ENCODE peak calls at places on chromosomes 6 and 20, in eight cellular contexts. One of them, this sample, is unnamed.

GRCh38 chr20:33645072-33645358 is 17.1 kb upstream of the C20orf144 start:
- DNase-seq in T-helper 2 cell: no peak
- DNase-seq in activated T-cell treated with anti-CD3 and anti-CD28 coated beads for 4 hours: no peak
- DNase-seq in RWPE1: no peak
- DNase-seq in GM10248: no peak
- DNase-seq in HEK293T: no peak
- DNase-seq in GM04504: no peak
- DNase-seq in mammary epithelial cell: no peak
- DNase-seq in this sample: no peak

GRCh38 chr20:1334370-1334731 is 5.4 kb upstream of the SDCBP2 start:
- DNase-seq in GM04504: no peak
- DNase-seq in activated T-cell treated with anti-CD3 and anti-CD28 coated beads for 4 hours: no peak
- DNase-seq in mammary epithelial cell: no peak
- DNase-seq in RWPE1: no peak
- DNase-seq in GM10248: no peak
- DNase-seq in T-helper 2 cell: no peak
- DNase-seq in HEK293T: no peak
- DNase-seq in this sample: no peak

GRCh38 chr6:131885237-131885636 is 65.9 kb downstream of the CCN2 start:
- DNase-seq in GM04504: no peak
- DNase-seq in RWPE1: no peak
- DNase-seq in activated T-cell treated with anti-CD3 and anti-CD28 coated beads for 4 hours: no peak
- DNase-seq in GM10248: no peak
- DNase-seq in mammary epithelial cell: no peak
- DNase-seq in T-helper 2 cell: no peak
- DNase-seq in HEK293T: no peak
- DNase-seq in this sample: no peak

GRCh38 chr20:50598074-50598473 is 87.9 kb downstream of the PTPN1 start:
- DNase-seq in mammary epithelial cell: no peak
- DNase-seq in activated T-cell treated with anti-CD3 and anti-CD28 coated beads for 4 hours: no peak
- DNase-seq in RWPE1: no peak
- DNase-seq in HEK293T: no peak
- DNase-seq in GM04504: no peak
- DNase-seq in GM10248: no peak
- DNase-seq in T-helper 2 cell: no peak
- DNase-seq in this sample: no peak

GRCh38 chr6:138246650-138247440 is 28.6 kb upstream of the PBOV1 start:
- DNase-seq in mammary epithelial cell: peak
- DNase-seq in GM04504: no peak
- DNase-seq in activated T-cell treated with anti-CD3 and anti-CD28 coated beads for 4 hours: no peak
- DNase-seq in T-helper 2 cell: no peak
- DNase-seq in HEK293T: no peak
- DNase-seq in RWPE1: no peak
- DNase-seq in GM10248: no peak
- DNase-seq in this sample: no peak

GRCh38 chr20:35463455-35464300 is 8.3 kb downstream of the CEP250 start:
- DNase-seq in GM10248: peak
- DNase-seq in activated T-cell treated with anti-CD3 and anti-CD28 coated beads for 4 hours: peak
- DNase-seq in RWPE1: peak
- DNase-seq in HEK293T: peak
- DNase-seq in mammary epithelial cell: peak
- DNase-seq in GM04504: peak
- DNase-seq in T-helper 2 cell: peak
- DNase-seq in this sample: no peak

GRCh38 chr20:57530327-57530981 is 5.5 kb upstream of the CTCFL start:
- DNase-seq in RWPE1: no peak
- DNase-seq in activated T-cell treated with anti-CD3 and anti-CD28 coated beads for 4 hours: no peak
- DNase-seq in GM10248: no peak
- DNase-seq in HEK293T: peak
- DNase-seq in GM04504: no peak
- DNase-seq in mammary epithelial cell: no peak
- DNase-seq in T-helper 2 cell: no peak
- DNase-seq in this sample: no peak

GRCh38 chr6:25041676-25042598 is 106.2 kb upstream of the RIPOR2 start:
- DNase-seq in activated T-cell treated with anti-CD3 and anti-CD28 coated beads for 4 hours: no peak
- DNase-seq in T-helper 2 cell: peak
- DNase-seq in GM04504: no peak
- DNase-seq in RWPE1: no peak
- DNase-seq in mammary epithelial cell: no peak
- DNase-seq in HEK293T: no peak
- DNase-seq in GM10248: peak
- DNase-seq in this sample: no peak

GRCh38 chr20:37519508-37520416 is 1.3 kb upstream of the NNAT start:
- DNase-seq in RWPE1: no peak
- DNase-seq in HEK293T: peak
- DNase-seq in mammary epithelial cell: no peak
- DNase-seq in T-helper 2 cell: no peak
- DNase-seq in GM10248: no peak
- DNase-seq in GM04504: no peak
- DNase-seq in activated T-cell treated with anti-CD3 and anti-CD28 coated beads for 4 hours: no peak
- DNase-seq in this sample: peak

GRCh38 chr6:56046576-56046975 is 171.2 kb upstream of the BMP5 start:
- DNase-seq in mammary epithelial cell: peak
- DNase-seq in HEK293T: no peak
- DNase-seq in T-helper 2 cell: no peak
- DNase-seq in GM10248: no peak
- DNase-seq in RWPE1: no peak
- DNase-seq in GM04504: peak
- DNase-seq in activated T-cell treated with anti-CD3 and anti-CD28 coated beads for 4 hours: no peak
- DNase-seq in this sample: peak

GRCh38 chr6:157229219-157229607 is 94.1 kb downstream of the TMEM242 start:
- DNase-seq in activated T-cell treated with anti-CD3 and anti-CD28 coated beads for 4 hours: no peak
- DNase-seq in HEK293T: no peak
- DNase-seq in GM04504: no peak
- DNase-seq in GM10248: no peak
- DNase-seq in mammary epithelial cell: no peak
- DNase-seq in T-helper 2 cell: no peak
- DNase-seq in RWPE1: no peak
- DNase-seq in this sample: no peak

GRCh38 chr6:89952696-89953095 is 58.4 kb downstream of the GJA10 start:
- DNase-seq in GM04504: peak
- DNase-seq in RWPE1: peak
- DNase-seq in mammary epithelial cell: peak
- DNase-seq in GM10248: no peak
- DNase-seq in activated T-cell treated with anti-CD3 and anti-CD28 coated beads for 4 hours: peak
- DNase-seq in T-helper 2 cell: peak
- DNase-seq in HEK293T: no peak
- DNase-seq in this sample: no peak

GRCh38 chr6:108961985-108962384 is 113.8 kb downstream of the ARMC2 start:
- DNase-seq in HEK293T: no peak
- DNase-seq in T-helper 2 cell: no peak
- DNase-seq in GM10248: no peak
- DNase-seq in GM04504: peak
- DNase-seq in RWPE1: no peak
- DNase-seq in mammary epithelial cell: peak
- DNase-seq in activated T-cell treated with anti-CD3 and anti-CD28 coated beads for 4 hours: no peak
- DNase-seq in this sample: no peak

GRCh38 chr6:37532122-37532521 is 32.4 kb upstream of the CCDC167 start:
- DNase-seq in HEK293T: no peak
- DNase-seq in T-helper 2 cell: no peak
- DNase-seq in GM04504: no peak
- DNase-seq in mammary epithelial cell: no peak
- DNase-seq in activated T-cell treated with anti-CD3 and anti-CD28 coated beads for 4 hours: no peak
- DNase-seq in RWPE1: no peak
- DNase-seq in GM10248: no peak
- DNase-seq in this sample: no peak

GRCh38 chr6:6696867-6697531 is 108.5 kb downstream of the LY86 start:
- DNase-seq in RWPE1: peak
- DNase-seq in activated T-cell treated with anti-CD3 and anti-CD28 coated beads for 4 hours: no peak
- DNase-seq in T-helper 2 cell: no peak
- DNase-seq in GM10248: peak
- DNase-seq in HEK293T: peak
- DNase-seq in GM04504: no peak
- DNase-seq in mammary epithelial cell: peak
- DNase-seq in this sample: peak

GRCh38 chr20:5890773-5891441 is 59.4 kb downstream of the TRMT6 start:
- DNase-seq in T-helper 2 cell: no peak
- DNase-seq in RWPE1: peak
- DNase-seq in GM10248: no peak
- DNase-seq in HEK293T: no peak
- DNase-seq in mammary epithelial cell: peak
- DNase-seq in GM04504: no peak
- DNase-seq in activated T-cell treated with anti-CD3 and anti-CD28 coated beads for 4 hours: no peak
- DNase-seq in this sample: no peak

GRCh38 chr6:110529355-110529754 is 52.9 kb upstream of the SLC22A16 start:
- DNase-seq in GM04504: no peak
- DNase-seq in T-helper 2 cell: no peak
- DNase-seq in activated T-cell treated with anti-CD3 and anti-CD28 coated beads for 4 hours: no peak
- DNase-seq in mammary epithelial cell: peak
- DNase-seq in RWPE1: no peak
- DNase-seq in HEK293T: no peak
- DNase-seq in GM10248: no peak
- DNase-seq in this sample: no peak

GRCh38 chr6:170052991-170053821 is 237.7 kb downstream of the DLL1 start:
- DNase-seq in GM04504: no peak
- DNase-seq in HEK293T: no peak
- DNase-seq in mammary epithelial cell: no peak
- DNase-seq in GM10248: no peak
- DNase-seq in activated T-cell treated with anti-CD3 and anti-CD28 coated beads for 4 hours: no peak
- DNase-seq in T-helper 2 cell: no peak
- DNase-seq in RWPE1: no peak
- DNase-seq in this sample: no peak

This sample was measured in left ventricle myocardium superior.